ENCODE peak calls at places on chromosome 17, in nine cellular contexts. J is neuronal stem cell, K is Peyer's patch, I is prostate gland, A is neural progenitor cell, Y is astrocyte of the spinal cord, X is thyroid gland, P is left ventricle myocardium inferior, G is esophagus squamous epithelium. E is an unnamed sample.
A peak's percentile ranks its signal among the peaks of the same experiment; 100 is the strongest.

GRCh38 chr17:17830740-17831207 is 6.0 kb downstream of the SREBF1 start:
- DNase-seq in G (no peak), P (no peak), X (no peak), I (no peak), A (no peak), J (no peak), Y (no peak), K (peak; percentile 82), E (no peak)

GRCh38 chr17:30520436-30520835 is 43.2 kb downstream of the GOSR1 start:
- DNase-seq in X (no peak), P (no peak), J (no peak), K (no peak), Y (peak; percentile 70), A (no peak), G (no peak), I (no peak), E (no peak)

GRCh38 chr17:37787055-37787720 is 42.3 kb upstream of the HNF1B start:
- DNase-seq in G (no peak), A (no peak), X (no peak), Y (peak; percentile 40), I (no peak), P (no peak), J (no peak), K (peak; percentile 87), E (no peak)

GRCh38 chr17:81380682-81381518 is 14.4 kb upstream of the BAHCC1 start:
- DNase-seq in G (no peak), P (no peak), J (no peak), X (no peak), Y (no peak), A (no peak), K (no peak), I (no peak), E (no peak)

GRCh38 chr17:63843387-63844292 is 1.2 kb upstream of the SMARCD2 start:
- DNase-seq in P (peak; percentile 53), Y (peak; percentile 27), G (no peak), I (peak; percentile 28), J (no peak), A (no peak), X (peak; percentile 78), K (peak; percentile 41), E (peak; percentile 82)

GRCh38 chr17:50950002-50950877 is 84.1 kb upstream of the TOB1 start:
- DNase-seq in K (peak; percentile 87), J (no peak), X (peak; percentile 68), Y (peak; percentile 87), A (peak; percentile 69), G (peak; percentile 31), P (peak; percentile 77), I (peak; percentile 67), E (peak; percentile 95)

GRCh38 chr17:40035162-40035559 is 19.0 kb downstream of the MED24 start:
- DNase-seq in J (peak; percentile 61), I (no peak), X (no peak), A (peak; percentile 88), G (no peak), Y (peak; percentile 53), K (no peak), P (no peak), E (no peak)

GRCh38 chr17:79622201-79622601 is 11.3 kb upstream of the RBFOX3 start:
- DNase-seq in X (no peak), A (no peak), I (no peak), J (no peak), G (no peak), P (peak; percentile 4), K (peak; percentile 46), Y (no peak), E (peak; percentile 71)

GRCh38 chr17:45291170-45291805 is 25.5 kb downstream of the MAP3K14 start:
- DNase-seq in A (no peak), I (no peak), X (peak; percentile 34), Y (no peak), G (no peak), J (no peak), K (peak; percentile 48), P (peak; percentile 21), E (no peak)

GRCh38 chr17:65183736-65184135 is 46.6 kb downstream of the RGS9 start:
- DNase-seq in I (peak; percentile 4), K (no peak), J (peak; percentile 65), X (peak; percentile 60), P (no peak), A (peak; percentile 76), Y (peak; percentile 22), G (no peak), E (no peak)

GRCh38 chr17:72126575-72127486 is 6.0 kb downstream of the SOX9 start:
- DNase-seq in J (no peak), G (no peak), K (no peak), Y (peak; percentile 71), A (no peak), I (peak; percentile 49), X (peak; percentile 25), P (no peak), E (no peak)

GRCh38 chr17:21375757-21376584 is at the start of gene KCNJ12:
- DNase-seq in J (no peak), I (no peak), G (no peak), X (peak; percentile 61), A (peak; percentile 80), P (peak; percentile 52), K (no peak), Y (peak; percentile 8), E (no peak)

GRCh38 chr17:57551321-57552079 is 193.6 kb downstream of the CCDC182 start:
- DNase-seq in X (no peak), J (no peak), Y (no peak), K (no peak), G (peak; percentile 57), A (no peak), P (no peak), I (no peak), E (no peak)

GRCh38 chr17:27320222-27320560 is 26.3 kb downstream of the WSB1 start:
- DNase-seq in J (no peak), I (no peak), P (no peak), G (no peak), A (no peak), X (no peak), Y (no peak), K (no peak), E (peak; percentile 38)

GRCh38 chr17:68588362-68588761 is 12.8 kb downstream of the FAM20A start:
- DNase-seq in P (no peak), I (no peak), A (no peak), J (no peak), K (no peak), X (no peak), G (no peak), Y (no peak), E (no peak)
- H3K4me3 ChIP-seq in P (no peak overlapping the region), I (no peak overlapping the region), A (no peak overlapping the region), J (no peak overlapping the region), K (no peak overlapping the region), X (no peak overlapping the region), G (no peak overlapping the region), Y (no peak overlapping the region), E (no peak overlapping the region)

GRCh38 chr17:76537578-76538280 is at the start of gene CYGB:
- DNase-seq in I (no peak), G (no peak), Y (no peak), J (no peak), X (no peak), P (peak; percentile 74), A (peak; percentile 70), K (no peak), E (peak; percentile 73)
- H3K4me3 ChIP-seq in I (peak within 1 kb of the TSS; percentile 27), G (peak within 1 kb of the TSS; percentile 67), Y (peak within 1 kb of the TSS; percentile 28), J (peak within 1 kb of the TSS; percentile 76), X (no peak within 1 kb of the TSS), P (peak within 1 kb of the TSS; percentile 73), A (peak within 1 kb of the TSS; percentile 50), K (peak within 1 kb of the TSS; percentile 50), E (peak within 1 kb of the TSS; percentile 79)

GRCh38 chr17:19386974-19387920 is at the start of gene MFAP4:
- DNase-seq in X (peak; percentile 68), K (no peak), J (no peak), I (no peak), Y (peak; percentile 96), A (peak; percentile 80), P (peak; percentile 74), G (no peak), E (peak; percentile 90)

GRCh38 chr17:19388791-19389190 is 1.8 kb upstream of the MFAP4 start:
- DNase-seq in P (no peak), A (no peak), K (no peak), X (peak; percentile 29), G (no peak), J (no peak), Y (no peak), I (no peak), E (peak; percentile 64)

GRCh38 chr17:19387921-19388521 is 1.0 kb upstream of the MFAP4 start:
- DNase-seq in P (no peak), K (no peak), J (no peak), A (no peak), I (no peak), G (no peak), Y (peak; percentile 86), X (peak; percentile 46), E (peak; percentile 76)

GRCh38 chr17:19384723-19385391 is 2.1 kb downstream of the MFAP4 start:
- DNase-seq in Y (peak; percentile 85), P (peak; percentile 89), I (peak; percentile 52), A (no peak), X (peak; percentile 95), J (no peak), K (no peak), G (no peak), E (peak; percentile 97)

DNA sequence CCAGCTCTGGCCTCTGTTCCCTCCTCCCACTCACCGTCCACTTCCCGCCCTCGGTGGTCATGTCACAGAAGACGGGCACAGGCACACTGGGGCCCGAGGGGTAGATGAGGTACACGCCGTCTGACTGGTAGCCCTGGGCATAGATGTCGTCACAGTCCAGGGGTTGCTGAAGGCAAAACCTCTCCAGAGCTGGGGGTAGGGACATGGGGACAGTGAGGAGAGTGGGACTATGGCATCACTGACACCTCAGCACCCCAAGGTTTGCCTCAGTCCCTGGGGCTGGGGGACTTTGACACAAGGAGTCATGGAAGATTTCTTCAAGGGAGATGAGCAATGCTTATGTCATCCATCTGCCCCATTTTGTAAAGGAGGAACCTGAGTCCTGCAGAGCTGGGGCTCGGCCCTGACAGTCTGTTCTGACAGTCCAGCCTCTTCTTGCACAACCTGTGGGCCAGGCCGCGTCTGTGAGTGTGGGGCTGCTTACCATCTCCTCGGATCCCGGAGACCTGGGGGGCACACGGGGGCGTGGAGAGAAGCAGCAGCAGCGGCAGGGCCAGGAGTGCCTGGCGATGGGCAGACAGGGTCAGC is 620 bp downstream of the MFAP4 start:
- DNase-seq in K (no peak), J (no peak), Y (peak; percentile 74), I (no peak), P (peak; percentile 68), G (no peak), A (peak; percentile 24), X (no peak), E (peak; percentile 91)
- H3K4me3 ChIP-seq in K (peak overlapping the region; percentile 3), J (no peak overlapping the region), Y (peak overlapping the region; percentile 53), I (peak overlapping the region; percentile 18), P (peak overlapping the region; percentile 61), G (peak overlapping the region; percentile 55), A (no peak overlapping the region), X (no peak overlapping the region), E (peak overlapping the region; percentile 67)

DNA sequence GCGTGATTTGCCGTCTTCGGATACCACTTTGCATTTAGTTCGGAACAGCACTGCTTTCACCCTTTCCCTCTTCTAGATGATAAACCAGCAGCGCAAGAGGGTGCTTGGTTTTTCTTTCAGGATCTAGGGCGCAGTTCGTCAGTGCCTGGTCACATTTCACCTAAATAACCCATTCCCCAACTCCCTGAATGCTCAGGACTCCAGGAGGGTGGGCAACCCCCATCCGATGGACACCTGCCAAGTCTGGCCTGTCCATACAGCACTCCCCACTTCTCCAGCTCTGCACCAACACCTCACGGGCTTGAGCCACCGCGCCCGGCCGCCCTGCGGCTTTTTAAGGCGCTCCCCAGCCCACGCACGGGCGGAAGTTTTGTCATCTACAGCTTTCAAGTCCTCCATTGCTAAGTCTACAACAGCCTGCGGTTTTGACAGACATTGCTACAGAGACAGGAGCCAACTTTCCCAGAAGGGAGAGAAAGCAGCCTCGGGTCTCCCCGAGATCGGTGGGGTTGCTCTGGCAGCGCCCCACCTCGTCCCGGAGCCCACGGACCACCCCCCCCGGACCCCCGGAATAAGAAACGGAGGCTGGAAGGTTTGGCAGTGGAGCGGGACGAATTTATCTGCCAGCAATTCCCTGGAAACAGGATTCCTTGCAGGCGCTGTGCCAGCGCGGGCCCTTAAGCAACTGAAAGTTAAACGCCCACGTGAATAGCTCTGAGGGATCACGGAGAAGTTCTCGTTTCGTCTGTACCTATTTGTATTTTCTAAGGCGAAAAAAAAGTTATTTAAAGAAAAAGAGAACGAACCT is 38.6 kb upstream of the SLFN13 start:
- DNase-seq in P (peak; percentile 41), G (no peak), K (no peak), J (no peak), X (peak; percentile 74), A (no peak), Y (peak; percentile 46), I (no peak), E (no peak)
- H3K4me3 ChIP-seq in P (peak overlapping the region; percentile 62), G (peak overlapping the region; percentile 74), K (peak overlapping the region; percentile 72), J (no peak overlapping the region), X (peak overlapping the region; percentile 47), A (peak overlapping the region; percentile 2), Y (peak overlapping the region; percentile 38), I (peak overlapping the region; percentile 34), E (peak overlapping the region; percentile 67)

E was measured in coronary artery.